ENCODE peak calls at places on chromosomes 1 and 21, in nine cellular contexts. C is HEK293T; Y is stromal cell of bone marrow; P is epithelial cell of prostate; X is stimulated activated CD8-positive, alpha-beta memory T cell treated with anti-CD3 and anti-CD28 coated beads, Interleukin-7, amount 100 ng/mL, for 1 hour; Q is suprapubic skin; S is AG08396; V is A172; K is RKO. T is an unnamed sample.

GRCh38 chr21:44401386-44402160 is 48.2 kb downstream of the TRPM2 start:
- DNase-seq in C (no peak), K (no peak), P (no peak), Y (no peak), X (no peak), Q (no peak), V (no peak), S (no peak), T (no peak)

GRCh38 chr1:69845655-69846054 is 277.9 kb downstream of the LRRC7 start:
- DNase-seq in K (no peak), P (no peak), S (no peak), Q (no peak), C (no peak), V (no peak), Y (no peak), X (no peak), T (no peak)

GRCh38 chr1:6614019-6614952 is 755 bp downstream of the PHF13 start:
- DNase-seq in X (no peak), S (peak), C (peak), K (peak), P (no peak), Q (no peak), Y (no peak), V (no peak), T (no peak)

GRCh38 chr1:179921981-179922380 is 32.6 kb upstream of the CEP350 start:
- DNase-seq in Q (no peak), K (no peak), Y (no peak), V (no peak), C (no peak), P (no peak), X (no peak), S (no peak), T (no peak)

GRCh38 chr21:35025206-35026152 is 23.6 kb downstream of the RUNX1 start:
- DNase-seq in X (no peak), Q (no peak), P (no peak), Y (no peak), V (no peak), C (no peak), S (no peak), K (no peak), T (no peak)

GRCh38 chr1:155657463-155657862 is 31.1 kb downstream of the YY1AP1 start:
- DNase-seq in Y (no peak), C (no peak), K (no peak), S (no peak), Q (no peak), V (no peak), P (no peak), X (no peak), T (no peak)

GRCh38 chr1:229230136-229230892 is 40.6 kb upstream of the RAB4A start:
- DNase-seq in Y (no peak), K (no peak), X (no peak), C (no peak), Q (no peak), P (no peak), V (peak), S (no peak), T (no peak)

GRCh38 chr1:181655756-181656155 is 172.4 kb downstream of the CACNA1E start:
- DNase-seq in X (no peak), S (no peak), C (no peak), Y (peak), V (no peak), K (peak), P (no peak), Q (no peak), T (no peak)

GRCh38 chr1:202029171-202029665 is 18.8 kb downstream of the ELF3 start:
- DNase-seq in S (peak), C (no peak), Q (no peak), V (peak), K (peak), Y (peak), X (no peak), P (no peak), T (peak)

GRCh38 chr1:181397841-181398240 is 85.5 kb upstream of the CACNA1E start:
- DNase-seq in K (no peak), V (no peak), X (no peak), C (no peak), Y (no peak), S (no peak), Q (no peak), P (no peak), T (no peak)

GRCh38 chr1:59083946-59084865 is 212.7 kb upstream of the FGGY start:
- DNase-seq in C (no peak), P (no peak), S (no peak), X (no peak), Q (no peak), V (peak), K (no peak), Y (no peak), T (no peak)

GRCh38 chr1:31753623-31754349 is 10.4 kb downstream of the ADGRB2 start:
- DNase-seq in S (peak), V (no peak), Y (no peak), P (no peak), C (no peak), Q (no peak), X (no peak), K (no peak), T (peak)

GRCh38 chr1:37932759-37933158 is 14.1 kb downstream of the INPP5B start:
- DNase-seq in Q (no peak), P (peak), V (peak), X (no peak), C (no peak), S (peak), K (peak), Y (peak), T (peak)

GRCh38 chr1:181793826-181794225 is 267.7 kb downstream of the ZNF648 start:
- DNase-seq in Q (no peak), P (no peak), X (no peak), V (no peak), S (no peak), C (no peak), K (no peak), Y (no peak), T (no peak)

GRCh38 chr1:244391761-244392160 is 59.9 kb downstream of the ADSS2 start:
- DNase-seq in Q (no peak), C (no peak), S (no peak), Y (no peak), K (no peak), V (peak), P (no peak), X (no peak), T (no peak)

T was measured in H54.